ENCODE peak calls at places on chromosomes 13 and 19, in ten cellular contexts. O, A, N, G, Y, U, D, J, W and V are unnamed samples.

GRCh38 chr19:12828494-12828893 is 5.9 kb downstream of the RTBDN start:
- DNase-seq in O (no peak), A (peak; percentile 72), N (no peak), G (peak; percentile 49), Y (no peak), U (peak; percentile 69), D (peak; percentile 53), J (peak; percentile 58), W (no peak), V (no peak)

GRCh38 chr19:55578031-55578760 is 2.5 kb downstream of the ZNF579 start:
- DNase-seq in O (no peak), A (no peak), N (no peak), G (no peak), Y (no peak), U (no peak), D (no peak), J (no peak), W (no peak), V (no peak)

GRCh38 chr19:29893606-29894284 is 48.3 kb upstream of the URI1 start:
- DNase-seq in O (no peak), A (no peak), N (no peak), G (no peak), Y (no peak), U (no peak), D (no peak), J (no peak), W (no peak), V (no peak)

GRCh38 chr19:1050989-1051788 is 11.3 kb downstream of the ABCA7 start:
- DNase-seq in O (no peak), A (no peak), N (no peak), G (no peak), Y (no peak), U (no peak), D (peak; percentile 40), J (no peak), W (no peak), V (no peak)

GRCh38 chr13:19587635-19588300 is 26.4 kb upstream of the TPTE2 start:
- DNase-seq in O (peak; percentile 35), A (no peak), N (no peak), G (no peak), Y (no peak), U (no peak), D (peak; percentile 54), J (peak; percentile 64), W (no peak), V (peak; percentile 47)

GRCh38 chr19:2488405-2488941 is 12.5 kb downstream of the GADD45B start:
- DNase-seq in O (no peak), A (no peak), N (no peak), G (no peak), Y (no peak), U (no peak), D (no peak), J (no peak), W (no peak), V (no peak)

GRCh38 chr19:29837448-29837961 is 25.7 kb downstream of the CCNE1 start:
- DNase-seq in O (no peak), A (no peak), N (peak; percentile 40), G (no peak), Y (no peak), U (no peak), D (peak; percentile 59), J (peak; percentile 89), W (no peak), V (peak; percentile 73)

GRCh38 chr13:81551036-81551435 is 1210.1 kb upstream of the SPRY2 start:
- DNase-seq in O (no peak), A (no peak), N (no peak), G (no peak), Y (no peak), U (no peak), D (no peak), J (no peak), W (no peak), V (no peak)

GRCh38 chr19:1944916-1945561 is 4.1 kb downstream of the CSNK1G2 start:
- DNase-seq in O (no peak), A (no peak), N (no peak), G (no peak), Y (no peak), U (no peak), D (no peak), J (no peak), W (no peak), V (no peak)

GRCh38 chr13:60583196-60583908 is 186.3 kb downstream of the TDRD3 start:
- DNase-seq in O (no peak), A (no peak), N (no peak), G (no peak), Y (no peak), U (no peak), D (no peak), J (no peak), W (no peak), V (no peak)

GRCh38 chr19:18946335-18946734 is 5.3 kb upstream of the HOMER3 start:
- DNase-seq in O (no peak), A (no peak), N (no peak), G (no peak), Y (no peak), U (no peak), D (no peak), J (no peak), W (no peak), V (no peak)

GRCh38 chr13:22128413-22129198 is 457.7 kb downstream of the FGF9 start:
- DNase-seq in O (no peak), A (no peak), N (no peak), G (no peak), Y (no peak), U (no peak), D (no peak), J (no peak), W (no peak), V (no peak)

GRCh38 chr19:38759590-38760003 is 13.7 kb downstream of the LGALS7 start:
- DNase-seq in O (no peak), A (no peak), N (no peak), G (peak; percentile 40), Y (no peak), U (no peak), D (no peak), J (no peak), W (no peak), V (no peak)

GRCh38 chr13:93079294-93079693 is 147.3 kb upstream of the GPC6 start:
- DNase-seq in O (peak; percentile 29), A (no peak), N (no peak), G (no peak), Y (no peak), U (no peak), D (no peak), J (no peak), W (no peak), V (no peak)

GRCh38 chr19:50053119-50053518 is 27.3 kb downstream of the ZNF473 start:
- DNase-seq in O (no peak), A (no peak), N (no peak), G (no peak), Y (no peak), U (no peak), D (no peak), J (no peak), W (no peak), V (no peak)

GRCh38 chr13:95920485-95920884 is 132.7 kb downstream of the UGGT2 start:
- DNase-seq in O (no peak), A (no peak), N (no peak), G (no peak), Y (no peak), U (no peak), D (no peak), J (no peak), W (no peak), V (no peak)

GRCh38 chr13:41854758-41855157 is 106.2 kb downstream of the VWA8 start:
- DNase-seq in O (no peak), A (no peak), N (no peak), G (no peak), Y (no peak), U (no peak), D (no peak), J (no peak), W (no peak), V (no peak)

GRCh38 chr13:59963383-59963782 is 200.3 kb downstream of the DIAPH3 start:
- DNase-seq in O (no peak), A (no peak), N (no peak), G (no peak), Y (no peak), U (no peak), D (no peak), J (no peak), W (no peak), V (no peak)

GRCh38 chr19:14113762-14114414 is 3.7 kb downstream of the PRKACA start:
- DNase-seq in O (no peak), A (no peak), N (peak; percentile 29), G (no peak), Y (no peak), U (no peak), D (peak; percentile 69), J (peak; percentile 50), W (peak; percentile 31), V (no peak)